ENCODE peak calls at places on chromosomes 6 and 20, in six cellular contexts. I, V, M, L, Y and T are unnamed samples.

GRCh38 chr20:62595491-62595890 is 46.8 kb upstream of the SLCO4A1 start:
- DNase-seq in I (peak), V (no peak), M (no peak), L (no peak), Y (peak), T (no peak)

GRCh38 chr6:6694825-6695710 is 106.5 kb downstream of the LY86 start:
- DNase-seq in I (peak), V (no peak), M (peak), L (no peak), Y (peak), T (peak)

GRCh38 chr6:307065-307814 is 15.0 kb downstream of the DUSP22 start:
- DNase-seq in I (no peak), V (peak), M (peak), L (no peak), Y (no peak), T (no peak)

GRCh38 chr20:59976196-59976847 is 18.1 kb downstream of the CDH26 start:
- DNase-seq in I (no peak), V (no peak), M (no peak), L (no peak), Y (no peak), T (no peak)

GRCh38 chr6:112443666-112444065 is 96.5 kb downstream of the RFPL4B start:
- DNase-seq in I (peak), V (peak), M (peak), L (no peak), Y (peak), T (peak)

GRCh38 chr6:53701333-53702073 is 35.9 kb upstream of the KLHL31 start:
- DNase-seq in I (no peak), V (no peak), M (no peak), L (no peak), Y (no peak), T (no peak)

GRCh38 chr6:7468382-7469081 is 72.9 kb upstream of the DSP start:
- DNase-seq in I (no peak), V (no peak), M (no peak), L (no peak), Y (peak), T (no peak)

GRCh38 chr6:53042112-53042511 is 23.1 kb upstream of the FBXO9 start:
- DNase-seq in I (no peak), V (no peak), M (no peak), L (no peak), Y (no peak), T (no peak)

GRCh38 chr6:125781307-125781868 is 9.4 kb upstream of the NCOA7 start:
- DNase-seq in I (peak), V (no peak), M (peak), L (no peak), Y (no peak), T (no peak)

GRCh38 chr6:39797751-39798150 is 5.6 kb downstream of the DAAM2 start:
- DNase-seq in I (no peak), V (no peak), M (no peak), L (no peak), Y (no peak), T (peak)

GRCh38 chr6:168128006-168128630 is 49.1 kb upstream of the FRMD1 start:
- DNase-seq in I (no peak), V (peak), M (peak), L (no peak), Y (no peak), T (no peak)

GRCh38 chr6:168208854-168209253 is 110.7 kb downstream of the DACT2 start:
- DNase-seq in I (no peak), V (no peak), M (no peak), L (no peak), Y (no peak), T (no peak)

GRCh38 chr6:1950631-1951030 is 294.8 kb downstream of the GMDS start:
- DNase-seq in I (no peak), V (no peak), M (no peak), L (no peak), Y (no peak), T (no peak)

GRCh38 chr20:15475483-15475882 is 1097.8 kb downstream of the KIF16B start:
- DNase-seq in I (peak), V (no peak), M (peak), L (peak), Y (no peak), T (peak)

GRCh38 chr6:66948106-66948505 is 1241.1 kb upstream of the EYS start:
- DNase-seq in I (no peak), V (no peak), M (no peak), L (no peak), Y (no peak), T (no peak)

GRCh38 chr6:128327890-128328289 is 192.5 kb downstream of the PTPRK start:
- DNase-seq in I (no peak), V (no peak), M (no peak), L (no peak), Y (no peak), T (no peak)

GRCh38 chr6:169997187-169997929 is 245.9 kb downstream of the ERMARD start:
- DNase-seq in I (no peak), V (peak), M (no peak), L (no peak), Y (no peak), T (no peak)

GRCh38 chr20:58900292-58900931 is 47.9 kb downstream of the GNAS start:
- DNase-seq in I (no peak), V (no peak), M (no peak), L (no peak), Y (no peak), T (no peak)

GRCh38 chr20:44092551-44093248 is 94.3 kb downstream of the JPH2 start:
- DNase-seq in I (no peak), V (no peak), M (no peak), L (no peak), Y (no peak), T (no peak)

GRCh38 chr20:47936612-47937011 is 151.3 kb upstream of the SULF2 start:
- DNase-seq in I (no peak), V (no peak), M (no peak), L (no peak), Y (no peak), T (no peak)

GRCh38 chr20:63085087-63085861 is 78.5 kb upstream of the BHLHE23 start:
- DNase-seq in I (peak), V (peak), M (no peak), L (no peak), Y (no peak), T (no peak)

GRCh38 chr6:129183681-129184216 is 300.8 kb downstream of the LAMA2 start:
- DNase-seq in I (no peak), V (no peak), M (no peak), L (no peak), Y (no peak), T (no peak)

GRCh38 chr6:84774174-84775158 is 10.1 kb upstream of the TBX18 start:
- DNase-seq in I (peak), V (peak), M (no peak), L (no peak), Y (peak), T (peak)

GRCh38 chr6:22917344-22917743 is 348.0 kb downstream of the HDGFL1 start:
- DNase-seq in I (no peak), V (no peak), M (no peak), L (no peak), Y (no peak), T (no peak)

GRCh38 chr6:35341557-35341956 is 801 bp upstream of the PPARD start:
- DNase-seq in I (no peak), V (no peak), M (no peak), L (no peak), Y (no peak), T (no peak)

GRCh38 chr6:69933239-69933638 is 66.9 kb downstream of the COL19A1 start:
- DNase-seq in I (no peak), V (no peak), M (no peak), L (no peak), Y (no peak), T (no peak)

GRCh38 chr6:335572-335971 is 43.3 kb downstream of the DUSP22 start:
- DNase-seq in I (no peak), V (no peak), M (no peak), L (no peak), Y (no peak), T (no peak)

GRCh38 chr20:1313236-1313964 is 15.5 kb downstream of the SDCBP2 start:
- DNase-seq in I (peak), V (no peak), M (peak), L (peak), Y (peak), T (peak)

GRCh38 chr20:364905-365794 is 15.4 kb upstream of the TRIB3 start:
- DNase-seq in I (no peak), V (no peak), M (no peak), L (no peak), Y (no peak), T (no peak)

GRCh38 chr6:50922579-50923525 is 104.2 kb downstream of the TFAP2B start:
- DNase-seq in I (no peak), V (no peak), M (no peak), L (no peak), Y (no peak), T (no peak)

GRCh38 chr6:2081155-2082138 is 164.0 kb downstream of the GMDS start:
- DNase-seq in I (no peak), V (no peak), M (no peak), L (no peak), Y (no peak), T (no peak)

GRCh38 chr6:94130458-94130857 is 711.1 kb upstream of the EPHA7 start:
- DNase-seq in I (no peak), V (no peak), M (no peak), L (no peak), Y (no peak), T (no peak)

GRCh38 chr6:41427642-41428401 is 92.4 kb downstream of the NCR2 start:
- DNase-seq in I (peak), V (no peak), M (no peak), L (peak), Y (no peak), T (no peak)

GRCh38 chr6:139356924-139357323 is 17.5 kb downstream of the CITED2 start:
- DNase-seq in I (no peak), V (no peak), M (no peak), L (no peak), Y (no peak), T (no peak)

GRCh38 chr6:149164199-149164745 is 153.2 kb upstream of the TAB2 start:
- DNase-seq in I (no peak), V (no peak), M (no peak), L (no peak), Y (no peak), T (no peak)

GRCh38 chr6:28080631-28081485 is 490 bp downstream of the ZNF165 start:
- DNase-seq in I (peak), V (peak), M (peak), L (peak), Y (peak), T (peak)
- TF ChIP-seq POLR2A in I (peak), V (no peak), M (no peak), L (no peak), Y (peak), T (peak)

GRCh38 chr6:82521369-82521768 is 157.8 kb downstream of the TPBG start:
- DNase-seq in I (no peak), V (no peak), M (no peak), L (no peak), Y (no peak), T (no peak)
- TF ChIP-seq POLR2A in I (no peak), V (no peak), M (no peak), L (no peak), Y (no peak), T (no peak)

GRCh38 chr6:31639449-31639861 is 13.0 kb downstream of the BAG6 start:
- DNase-seq in I (no peak), V (no peak), M (no peak), L (no peak), Y (no peak), T (no peak)

GRCh38 chr6:31634131-31634530 is 13.6 kb downstream of the PRRC2A start:
- DNase-seq in I (no peak), V (no peak), M (no peak), L (no peak), Y (no peak), T (no peak)

GRCh38 chr6:31639043-31639442 is 13.4 kb downstream of the BAG6 start:
- DNase-seq in I (no peak), V (no peak), M (no peak), L (no peak), Y (no peak), T (no peak)

GRCh38 chr6:31634969-31635575 is 14.6 kb downstream of the PRRC2A start:
- DNase-seq in I (no peak), V (no peak), M (no peak), L (no peak), Y (no peak), T (no peak)

GRCh38 chr6:31636698-31637596 is 15.5 kb downstream of the BAG6 start:
- DNase-seq in I (no peak), V (no peak), M (no peak), L (no peak), Y (no peak), T (no peak)
- TF ChIP-seq POLR2A in I (no peak), V (no peak), M (no peak), L (no peak), Y (no peak), T (no peak)

DNA sequence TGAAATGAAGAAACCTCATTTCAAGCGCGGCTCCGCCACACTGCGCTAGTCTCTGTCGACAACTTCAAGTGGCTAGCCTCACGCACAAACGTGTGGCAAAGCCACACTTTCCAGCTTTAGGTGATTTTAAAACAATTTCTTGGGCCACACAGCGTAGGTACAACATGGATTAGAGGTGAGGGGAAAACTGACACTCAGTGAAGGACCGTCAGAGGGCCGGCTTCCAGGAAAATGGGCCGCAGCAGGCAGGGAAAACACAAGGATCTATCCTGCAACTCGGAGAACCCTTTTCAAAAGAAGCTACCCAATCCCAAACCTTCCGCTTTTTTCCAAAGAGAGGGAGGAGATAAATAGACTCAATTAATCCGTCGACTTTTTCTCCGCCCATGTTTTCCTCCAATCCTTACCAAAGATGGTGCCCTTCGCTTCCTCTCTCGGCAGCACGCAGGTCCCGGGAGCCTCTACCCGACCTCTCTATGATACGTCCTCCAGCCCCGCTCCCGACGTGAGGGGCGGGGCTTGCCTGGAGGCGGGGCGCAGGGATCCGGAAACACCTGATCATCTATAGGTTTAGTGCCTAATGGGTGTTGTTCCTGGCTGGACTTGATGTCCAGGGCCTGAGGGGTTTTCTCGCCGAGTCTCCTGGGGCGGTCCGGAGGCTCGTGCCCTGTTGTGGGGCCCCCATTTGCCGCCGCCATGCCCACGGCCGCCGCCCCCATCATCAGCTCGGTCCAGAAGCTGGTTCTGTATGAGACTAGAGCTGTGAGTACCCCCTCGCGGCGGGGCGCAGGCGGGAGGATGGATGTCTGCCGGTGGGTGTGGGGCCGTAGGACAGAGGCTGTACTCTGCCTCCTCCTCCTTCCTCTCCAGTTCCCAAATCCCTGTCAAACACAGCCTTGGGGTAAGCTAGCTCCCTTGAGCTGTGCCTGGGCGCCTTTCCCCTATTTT is at the start of the genes AK9 and FIG4:
- DNase-seq in I (peak), V (peak), M (peak), L (peak), Y (peak), T (peak)
- TF ChIP-seq POLR2A in I (peak), V (peak), M (no peak), L (peak), Y (peak), T (no peak)

GRCh38 chr20:17287503-17287902 is 60.7 kb downstream of the PCSK2 start:
- DNase-seq in I (no peak), V (no peak), M (no peak), L (no peak), Y (no peak), T (no peak)
- TF ChIP-seq POLR2A in I (no peak), V (no peak), M (no peak), L (no peak), Y (no peak), T (no peak)

DNA sequence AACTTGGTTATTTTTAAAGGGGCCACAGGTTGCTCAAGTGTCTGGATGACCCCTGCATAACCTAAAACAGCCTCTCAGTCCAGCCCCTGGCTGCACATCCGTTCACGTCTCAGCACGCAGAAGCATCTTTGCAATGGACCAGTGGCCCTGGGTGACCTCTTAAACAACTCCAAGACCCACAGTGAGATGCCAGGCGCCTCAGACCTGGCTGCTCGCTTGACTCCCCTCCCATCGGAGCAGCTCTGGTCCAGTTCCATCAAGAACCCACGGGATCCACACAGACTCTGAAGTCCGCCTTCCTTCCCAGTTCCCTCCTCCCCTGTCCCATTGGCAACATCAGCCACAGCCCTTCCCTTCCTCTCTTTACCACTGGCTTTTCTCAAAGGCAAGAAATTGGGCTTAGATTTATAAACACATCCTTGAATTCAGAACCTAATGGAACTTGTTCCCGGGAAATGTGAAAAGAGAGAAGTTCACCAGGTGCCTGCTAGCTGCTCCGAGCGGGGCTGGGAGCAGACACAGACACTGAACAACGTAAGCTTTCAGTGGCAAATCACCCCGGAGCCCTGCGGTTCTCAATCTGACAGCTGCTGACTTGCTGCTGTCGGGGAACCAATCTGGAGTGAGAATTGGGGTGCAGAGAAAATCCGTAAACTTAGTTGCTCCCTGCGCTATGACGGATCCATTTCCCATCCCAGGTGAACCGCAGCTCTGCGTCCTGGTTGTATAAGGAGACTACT is 39.6 kb upstream of the MPC1 start:
- DNase-seq in I (no peak), V (no peak), M (no peak), L (no peak), Y (no peak), T (no peak)
- TF ChIP-seq POLR2A in I (no peak), V (no peak), M (no peak), L (no peak), Y (no peak), T (no peak)

GRCh38 chr6:18507018-18507415 is 119.9 kb downstream of the RNF144B start:
- DNase-seq in I (no peak), V (no peak), M (no peak), L (no peak), Y (no peak), T (no peak)

GRCh38 chr6:18509871-18510643 is 122.9 kb downstream of the RNF144B start:
- DNase-seq in I (no peak), V (no peak), M (no peak), L (no peak), Y (no peak), T (no peak)

GRCh38 chr6:18510644-18511033 is 123.5 kb downstream of the RNF144B start:
- DNase-seq in I (no peak), V (no peak), M (no peak), L (no peak), Y (no peak), T (no peak)

GRCh38 chr6:18506387-18507017 is 119.4 kb downstream of the RNF144B start:
- DNase-seq in I (no peak), V (no peak), M (no peak), L (no peak), Y (no peak), T (no peak)

GRCh38 chr6:18507561-18507960 is 120.4 kb downstream of the RNF144B start:
- DNase-seq in I (no peak), V (no peak), M (no peak), L (no peak), Y (no peak), T (no peak)
- TF ChIP-seq POLR2A in I (no peak), V (no peak), M (no peak), L (no peak), Y (no peak), T (no peak)

GRCh38 chr20:51354769-51355319 is 187.7 kb downstream of the NFATC2 start:
- DNase-seq in I (no peak), V (no peak), M (no peak), L (no peak), Y (no peak), T (no peak)
- TF ChIP-seq POLR2A in I (no peak), V (no peak), M (no peak), L (no peak), Y (no peak), T (no peak)

GRCh38 chr6:32108094-32108627 is 977 bp downstream of the TNXB start:
- DNase-seq in I (peak), V (peak), M (peak), L (no peak), Y (peak), T (peak)
- TF ChIP-seq POLR2A in I (peak), V (peak), M (no peak), L (no peak), Y (peak), T (no peak)

GRCh38 chr6:32979720-32980487 is 11.5 kb downstream of the BRD2 start:
- DNase-seq in I (no peak), V (no peak), M (no peak), L (no peak), Y (no peak), T (no peak)
- TF ChIP-seq POLR2A in I (no peak), V (no peak), M (no peak), L (no peak), Y (no peak), T (no peak)